ENCODE peak calls at places on chromosomes 16 and 17, in four cellular contexts. E, O, Z and F are unnamed samples.

GRCh38 chr17:147796-148740 is 10.7 kb downstream of the SCGB1C2 start:
- DNase-seq in E (no peak), O (no peak), Z (no peak), F (no peak)

GRCh38 chr17:57340160-57340981 is 84.0 kb downstream of the MSI2 start:
- DNase-seq in E (no peak), O (no peak), Z (peak; percentile 75), F (no peak)

GRCh38 chr17:37488607-37489196 is 989 bp upstream of the DUSP14 start:
- DNase-seq in E (peak; percentile 44), O (peak; percentile 52), Z (peak; percentile 49), F (no peak)

GRCh38 chr16:70663524-70664324 is 17.4 kb downstream of the IL34 start:
- DNase-seq in Z (no peak), O (no peak), E (peak; percentile 36), F (no peak)

GRCh38 chr17:32755045-32755805 is 121.7 kb downstream of the MYO1D start:
- DNase-seq in E (peak; percentile 66), O (peak; percentile 69), Z (peak; percentile 51), F (no peak)

GRCh38 chr17:77315010-77315409 is 174.2 kb downstream of the SEC14L1 start:
- DNase-seq in Z (no peak), O (no peak), E (no peak), F (no peak)

GRCh38 chr16:87265261-87265660 is 51.9 kb downstream of the C16orf95 start:
- DNase-seq in E (no peak), Z (no peak), O (no peak), F (no peak)

GRCh38 chr17:51660266-51660665 is 399.9 kb downstream of the UTP18 start:
- DNase-seq in E (no peak), O (no peak), Z (no peak), F (no peak)

GRCh38 chr17:81286491-81287145 is 8.5 kb downstream of the SLC38A10 start:
- DNase-seq in Z (no peak), O (no peak), E (no peak), F (no peak)

GRCh38 chr17:72426948-72427760 is 306.3 kb downstream of the SOX9 start:
- DNase-seq in O (no peak), Z (no peak), E (peak; percentile 76), F (no peak)

GRCh38 chr16:11414815-11415775 is 69.8 kb downstream of the RMI2 start:
- DNase-seq in Z (no peak), O (no peak), E (no peak), F (no peak)

GRCh38 chr16:87295259-87295658 is 21.9 kb downstream of the C16orf95 start:
- DNase-seq in E (no peak), O (peak; percentile 78), Z (peak; percentile 87), F (no peak)

GRCh38 chr17:33284022-33284421 is 9.1 kb downstream of the ASIC2 start:
- DNase-seq in E (no peak), Z (no peak), O (peak; percentile 37), F (no peak)

GRCh38 chr16:76222087-76222486 is 55.1 kb upstream of the CNTNAP4 start:
- DNase-seq in E (no peak), O (peak; percentile 14), Z (no peak), F (no peak)

GRCh38 chr16:89357055-89357454 is 133.3 kb downstream of the ANKRD11 start:
- DNase-seq in E (no peak), Z (peak; percentile 55), O (peak; percentile 40), F (no peak)

GRCh38 chr16:55868137-55868536 is 7.0 kb downstream of the CES5A start:
- DNase-seq in O (no peak), Z (no peak), E (no peak), F (no peak)

GRCh38 chr17:75039238-75039637 is 7.5 kb downstream of the ATP5PD start:
- DNase-seq in O (no peak), Z (no peak), E (no peak), F (no peak)

GRCh38 chr17:40556884-40557414 is 8.3 kb downstream of the CCR7 start:
- DNase-seq in Z (peak; percentile 68), E (peak; percentile 76), O (no peak), F (no peak)

GRCh38 chr16:19844945-19845641 is 39.6 kb downstream of the GPRC5B start:
- DNase-seq in O (no peak), E (no peak), Z (peak; percentile 35), F (no peak)

GRCh38 chr16:25065899-25066298 is 45.6 kb upstream of the LCMT1 start:
- DNase-seq in Z (no peak), E (peak; percentile 28), O (peak; percentile 15), F (no peak)

GRCh38 chr16:11990672-11991390 is 14.3 kb downstream of the SNX29 start:
- DNase-seq in O (no peak), Z (no peak), E (no peak), F (no peak)

GRCh38 chr17:62675701-62676100 is 48.2 kb downstream of the MRC2 start:
- DNase-seq in O (no peak), Z (no peak), E (peak; percentile 36), F (no peak)

GRCh38 chr17:1553354-1554266 is 9.0 kb downstream of the PITPNA start:
- DNase-seq in E (no peak), O (no peak), Z (no peak), F (no peak)
- TF ChIP-seq YY1 in E (no peak), O (no peak), Z (no peak), F (no peak)

DNA sequence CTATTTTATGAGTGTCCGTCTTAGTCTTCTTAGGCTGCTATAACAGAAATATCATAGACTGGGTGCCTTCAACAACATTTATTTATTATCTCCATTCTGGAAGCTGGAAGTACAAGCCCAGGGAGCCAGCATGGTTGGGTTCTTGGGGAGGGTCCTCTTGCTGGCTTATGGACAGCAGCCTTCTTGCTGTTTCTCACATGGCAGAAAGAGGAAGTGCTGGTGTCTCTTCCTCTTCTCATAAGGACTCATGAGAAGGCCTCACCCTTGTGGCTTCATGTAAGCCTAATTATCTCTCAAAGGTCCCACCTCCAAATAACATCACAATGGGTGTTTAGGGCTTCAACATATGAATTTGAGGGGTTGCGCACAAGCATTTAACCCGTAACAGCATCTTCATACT is 207.0 kb upstream of the COX10 start:
- DNase-seq in E (no peak), O (no peak), Z (no peak), F (no peak)
- TF ChIP-seq ZBTB33 in E (no peak), O (no peak), Z (no peak), F (no peak)

DNA sequence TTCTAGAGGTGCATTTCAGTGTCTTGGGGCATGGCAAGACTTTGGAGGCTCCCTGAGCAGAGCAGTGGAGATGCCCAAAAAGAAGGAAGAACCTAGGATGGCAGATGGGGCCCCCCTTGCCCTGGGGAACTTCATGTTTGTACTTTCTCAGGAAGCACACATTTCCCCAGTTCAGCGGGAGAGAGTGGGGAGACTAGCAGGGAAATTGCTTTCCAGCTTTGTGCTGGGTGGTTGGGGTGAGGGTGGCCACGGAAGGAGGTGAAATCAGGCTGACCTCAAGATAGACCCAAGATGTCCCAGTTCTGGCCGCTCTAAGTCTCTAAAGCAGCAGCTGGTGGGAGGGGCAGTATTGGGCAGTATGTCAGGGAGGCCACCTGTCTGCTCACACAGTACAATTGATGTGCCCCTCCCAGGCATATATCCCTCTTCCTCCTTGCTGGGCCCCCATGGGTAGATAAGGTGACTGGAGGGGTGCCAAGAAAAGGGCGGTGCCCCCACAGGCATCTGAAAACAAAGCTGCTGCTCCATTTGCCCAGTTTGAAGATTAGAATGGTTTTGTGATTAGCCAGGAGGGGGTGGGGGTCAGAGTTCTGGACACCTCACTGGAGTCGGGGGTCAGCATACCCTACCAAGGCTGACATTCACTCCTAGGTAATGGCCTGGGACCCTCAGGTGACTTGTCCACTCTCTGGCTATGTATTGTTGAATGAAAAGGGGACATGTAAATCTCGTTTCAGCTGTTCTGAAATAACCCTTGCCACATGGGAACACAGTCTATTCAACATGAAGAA is 17.1 kb upstream of the NAGLU start:
- DNase-seq in Z (peak; percentile 89), O (peak; percentile 63), E (no peak), F (no peak)
- TF ChIP-seq USF2 in Z (no peak), O (no peak), E (no peak), F (no peak)

GRCh38 chr17:14737984-14738651 is 437.2 kb downstream of the HS3ST3B1 start:
- DNase-seq in E (no peak), O (peak; percentile 97), Z (peak; percentile 13), F (no peak)
- TF ChIP-seq YY1 in E (no peak), O (peak; percentile 62), Z (no peak), F (no peak)

DNA sequence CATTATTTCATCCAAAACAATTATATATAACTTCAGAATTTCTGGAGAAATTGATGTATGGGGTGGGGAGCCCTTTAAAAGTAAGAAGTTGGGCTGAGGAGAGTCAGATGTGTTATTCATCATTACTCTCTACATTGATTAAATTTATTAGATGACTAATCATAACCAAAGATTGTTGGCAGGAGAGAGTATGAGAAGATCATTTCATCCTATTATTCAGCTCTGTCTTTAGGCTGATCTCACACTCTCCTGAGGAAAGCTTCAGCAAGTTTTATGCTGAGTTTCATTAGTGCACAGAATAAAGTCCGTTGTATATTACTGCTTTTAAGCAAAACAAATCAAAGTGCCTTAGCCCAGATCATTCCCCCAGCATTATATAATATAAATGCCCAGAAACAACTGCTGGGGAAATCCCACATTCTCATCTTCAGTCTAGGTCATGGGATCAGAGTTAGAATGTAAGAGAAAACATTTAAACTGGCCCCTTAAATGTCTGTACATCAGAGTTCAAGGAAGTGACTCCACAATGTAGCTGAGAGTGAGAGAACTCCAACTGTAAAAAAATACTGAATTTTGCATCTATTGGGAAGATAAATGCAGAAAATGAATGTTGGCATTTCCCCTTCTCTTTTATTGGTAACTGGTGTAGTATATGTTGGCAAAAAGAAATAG is 130.1 kb upstream of the HLF start:
- DNase-seq in E (no peak), Z (no peak), O (no peak), F (no peak)
- TF ChIP-seq ZBTB33 in E (no peak), Z (no peak), O (no peak), F (no peak)

DNA sequence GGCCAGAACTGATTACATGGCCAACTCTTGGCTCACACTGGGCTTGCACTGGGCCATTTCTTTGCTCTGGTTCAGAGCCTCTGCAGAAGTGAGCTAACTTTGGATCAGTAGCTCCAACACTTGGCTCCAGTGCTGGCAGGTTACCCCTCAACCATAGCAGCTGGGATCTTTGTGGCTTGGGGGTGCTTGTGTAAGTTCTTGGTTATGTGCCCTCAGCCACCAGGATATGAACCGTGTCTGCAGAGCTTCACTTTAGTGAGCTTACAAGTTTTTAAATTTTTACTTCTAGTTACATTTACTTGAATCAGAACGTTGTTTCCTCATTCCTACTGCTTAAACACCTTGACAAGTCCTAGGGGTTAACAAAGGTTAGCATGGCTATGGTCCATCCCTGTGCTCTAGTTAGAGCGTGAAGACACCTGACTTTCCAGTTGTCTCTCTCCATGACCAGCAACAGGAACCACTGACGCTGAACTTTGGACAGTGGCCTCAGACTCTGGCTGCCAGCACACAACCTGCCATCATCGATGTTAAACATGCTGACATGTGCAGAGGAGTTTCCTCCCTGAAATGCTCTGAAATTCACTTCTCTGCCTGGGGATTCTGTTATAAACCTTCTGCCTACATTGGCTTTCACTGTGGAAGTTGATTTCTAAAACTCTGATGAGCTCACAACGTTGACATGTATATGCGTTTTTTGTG is 4.1 kb downstream of the PDF start:
- DNase-seq in E (no peak), O (peak; percentile 94), Z (no peak), F (no peak)
- TF ChIP-seq USF2 in E (no peak), O (no peak), Z (no peak), F (no peak)